ENCODE peak calls at places on chromosomes 2 and 18, in four cellular contexts. V is ELR, L is EL, F is hypothalamus. H is an unnamed sample.

GRCh38 chr18:59553273-59553672 is 143.9 kb downstream of the CCBE1 start:
- DNase-seq in L (no peak), V (no peak), F (no peak), H (no peak)

GRCh38 chr18:21131698-21132230 is 20.2 kb upstream of the ROCK1 start:
- DNase-seq in V (no peak), L (no peak), F (no peak), H (no peak)

GRCh38 chr2:179355881-179356280 is 91.2 kb upstream of the SESTD1 start:
- DNase-seq in F (no peak), V (no peak), L (no peak), H (no peak)

GRCh38 chr2:205435970-205436369 is 246.3 kb upstream of the NRP2 start:
- DNase-seq in V (peak; percentile 66), L (peak; percentile 43), F (no peak), H (peak; percentile 51)

GRCh38 chr2:197107291-197108269 is 181.1 kb upstream of the PGAP1 start:
- DNase-seq in V (peak; percentile 40), L (peak; percentile 62), F (no peak), H (no peak)

GRCh38 chr2:238906936-238907716 is 59.2 kb downstream of the TWIST2 start:
- DNase-seq in V (no peak), L (no peak), F (no peak), H (no peak)

GRCh38 chr18:60372141-60372540 is 434 bp downstream of the MC4R start:
- DNase-seq in L (no peak), V (no peak), F (no peak), H (no peak)

GRCh38 chr2:41717883-41718282 is 329.9 kb upstream of the PKDCC start:
- DNase-seq in V (peak; percentile 17), L (no peak), F (no peak), H (peak; percentile 29)

GRCh38 chr2:86285981-86286380 is 51.4 kb downstream of the REEP1 start:
- DNase-seq in F (no peak), V (no peak), L (no peak), H (no peak)

GRCh38 chr2:226066391-226066790 is 666.9 kb downstream of the NYAP2 start:
- DNase-seq in F (no peak), V (no peak), L (no peak), H (no peak)

H was measured in Daoy.